ENCODE peak calls at places on chromosomes 13 and 19, in eight cellular contexts. O, I, P, H, D, K, E and M are unnamed samples.

GRCh38 chr19:51480590-51480989 is 2.3 kb downstream of the CEACAM18 start:
- DNase-seq in O (no peak), I (no peak), P (no peak), H (peak), D (no peak), K (no peak), E (no peak), M (no peak)

GRCh38 chr19:38862321-38863059 is 12.7 kb upstream of the HNRNPL start:
- DNase-seq in O (no peak), I (no peak), P (peak), H (no peak), D (no peak), K (no peak), E (no peak), M (no peak)

GRCh38 chr19:7294571-7295212 is 478 bp upstream of the INSR start:
- DNase-seq in O (peak), I (peak), P (peak), H (peak), D (no peak), K (no peak), E (peak), M (peak)

GRCh38 chr13:64446372-64446771 is 2783.8 kb downstream of the PCDH9 start:
- DNase-seq in O (no peak), I (no peak), P (no peak), H (no peak), D (no peak), K (no peak), E (no peak), M (no peak)

GRCh38 chr13:36885901-36886300 is 34.1 kb downstream of the SMAD9 start:
- DNase-seq in O (no peak), I (no peak), P (no peak), H (no peak), D (no peak), K (no peak), E (no peak), M (no peak)

GRCh38 chr13:49810825-49811526 is 18.5 kb upstream of the KPNA3 start:
- DNase-seq in O (no peak), I (peak), P (no peak), H (no peak), D (no peak), K (no peak), E (no peak), M (no peak)

GRCh38 chr13:78806457-78806856 is 147.5 kb upstream of the OBI1 start:
- DNase-seq in O (no peak), I (peak), P (no peak), H (no peak), D (no peak), K (no peak), E (no peak), M (no peak)

GRCh38 chr13:71799320-71799719 is 67.7 kb downstream of the DACH1 start:
- DNase-seq in O (no peak), I (no peak), P (no peak), H (no peak), D (no peak), K (no peak), E (no peak), M (no peak)

GRCh38 chr13:112060899-112061366 is 6.0 kb upstream of the SOX1 start:
- DNase-seq in O (no peak), I (no peak), P (no peak), H (no peak), D (no peak), K (no peak), E (no peak), M (no peak)

GRCh38 chr19:46610413-46610775 is 9.3 kb downstream of the CALM3 start:
- DNase-seq in O (no peak), I (no peak), P (no peak), H (no peak), D (no peak), K (no peak), E (no peak), M (no peak)

GRCh38 chr13:113220141-113220598 is 10.8 kb downstream of the CUL4A start:
- DNase-seq in O (peak), I (no peak), P (no peak), H (no peak), D (no peak), K (no peak), E (no peak), M (no peak)

GRCh38 chr13:29472317-29472961 is 123.0 kb downstream of the SLC7A1 start:
- DNase-seq in O (peak), I (peak), P (peak), H (peak), D (peak), K (no peak), E (peak), M (peak)

GRCh38 chr19:37654525-37654832 is 786 bp downstream of the ZFP30 start:
- DNase-seq in O (no peak), I (peak), P (peak), H (no peak), D (no peak), K (no peak), E (no peak), M (no peak)

GRCh38 chr13:110062777-110063442 is 244.0 kb downstream of the COL4A1 start:
- DNase-seq in O (no peak), I (no peak), P (no peak), H (no peak), D (no peak), K (no peak), E (no peak), M (no peak)

GRCh38 chr19:38401148-38401547 is 1.7 kb upstream of the FAM98C start:
- DNase-seq in O (no peak), I (peak), P (no peak), H (no peak), D (no peak), K (no peak), E (no peak), M (no peak)

GRCh38 chr19:4717191-4717965 is 6.3 kb downstream of the DPP9 start:
- DNase-seq in O (no peak), I (peak), P (no peak), H (no peak), D (no peak), K (no peak), E (no peak), M (no peak)

GRCh38 chr13:80339578-80339840 is 1.4 kb downstream of the SPRY2 start:
- DNase-seq in O (no peak), I (no peak), P (no peak), H (no peak), D (no peak), K (no peak), E (no peak), M (no peak)

GRCh38 chr19:20321139-20321656 is 154.2 kb downstream of the ZNF486 start:
- DNase-seq in O (no peak), I (no peak), P (no peak), H (no peak), D (no peak), K (no peak), E (no peak), M (no peak)